ENCODE peak calls at places on chromosomes 13 and 19, in six cellular contexts. One of them, this sample, is unnamed.

GRCh38 chr13:80262051-80262695 is 78.8 kb downstream of the SPRY2 start:
- DNase-seq in activated effector memory CD4-positive, alpha-beta T cell treated with Interleukin-2 at 50 U/mL for 16 hours: no peak
- DNase-seq in BE2C: no peak
- DNase-seq in sciatic nerve: no peak
- DNase-seq in activated CD4-positive, CD25-positive, alpha-beta regulatory T cell treated with anti-CD3 and anti-CD28 coated beads, Interleukin-2, amount 50 U/mL, for 16 hours: no peak
- DNase-seq in CD8-positive, alpha-beta T cell: no peak
- DNase-seq in this sample: no peak

GRCh38 chr19:45711851-45712698 is 18.6 kb downstream of the FBXO46 start:
- DNase-seq in activated effector memory CD4-positive, alpha-beta T cell treated with Interleukin-2 at 50 U/mL for 16 hours: no peak
- DNase-seq in BE2C: no peak
- DNase-seq in sciatic nerve: no peak
- DNase-seq in CD8-positive, alpha-beta T cell: no peak
- DNase-seq in activated CD4-positive, CD25-positive, alpha-beta regulatory T cell treated with anti-CD3 and anti-CD28 coated beads, Interleukin-2, amount 50 U/mL, for 16 hours: no peak
- DNase-seq in this sample: no peak

GRCh38 chr19:2049741-2050348 is 1.2 kb downstream of the MKNK2 start:
- DNase-seq in CD8-positive, alpha-beta T cell: peak
- DNase-seq in sciatic nerve: peak
- DNase-seq in activated effector memory CD4-positive, alpha-beta T cell treated with Interleukin-2 at 50 U/mL for 16 hours: peak
- DNase-seq in BE2C: peak
- DNase-seq in activated CD4-positive, CD25-positive, alpha-beta regulatory T cell treated with anti-CD3 and anti-CD28 coated beads, Interleukin-2, amount 50 U/mL, for 16 hours: peak
- DNase-seq in this sample: peak

GRCh38 chr19:3073159-3073563 is 10.9 kb upstream of the TLE5 start:
- DNase-seq in activated effector memory CD4-positive, alpha-beta T cell treated with Interleukin-2 at 50 U/mL for 16 hours: no peak
- DNase-seq in sciatic nerve: no peak
- DNase-seq in BE2C: peak
- DNase-seq in CD8-positive, alpha-beta T cell: no peak
- DNase-seq in activated CD4-positive, CD25-positive, alpha-beta regulatory T cell treated with anti-CD3 and anti-CD28 coated beads, Interleukin-2, amount 50 U/mL, for 16 hours: no peak
- DNase-seq in this sample: peak

GRCh38 chr13:74115138-74115537 is 19.1 kb downstream of the KLF12 start:
- DNase-seq in BE2C: no peak
- DNase-seq in CD8-positive, alpha-beta T cell: no peak
- DNase-seq in activated effector memory CD4-positive, alpha-beta T cell treated with Interleukin-2 at 50 U/mL for 16 hours: no peak
- DNase-seq in sciatic nerve: no peak
- DNase-seq in activated CD4-positive, CD25-positive, alpha-beta regulatory T cell treated with anti-CD3 and anti-CD28 coated beads, Interleukin-2, amount 50 U/mL, for 16 hours: no peak
- DNase-seq in this sample: no peak

GRCh38 chr13:72952529-72953141 is 106.2 kb upstream of the KLF5 start:
- DNase-seq in sciatic nerve: no peak
- DNase-seq in CD8-positive, alpha-beta T cell: no peak
- DNase-seq in BE2C: no peak
- DNase-seq in activated effector memory CD4-positive, alpha-beta T cell treated with Interleukin-2 at 50 U/mL for 16 hours: no peak
- DNase-seq in activated CD4-positive, CD25-positive, alpha-beta regulatory T cell treated with anti-CD3 and anti-CD28 coated beads, Interleukin-2, amount 50 U/mL, for 16 hours: no peak
- DNase-seq in this sample: no peak

GRCh38 chr13:112770504-112770903 is 80.7 kb downstream of the ATP11A start:
- DNase-seq in BE2C: no peak
- DNase-seq in activated CD4-positive, CD25-positive, alpha-beta regulatory T cell treated with anti-CD3 and anti-CD28 coated beads, Interleukin-2, amount 50 U/mL, for 16 hours: no peak
- DNase-seq in sciatic nerve: no peak
- DNase-seq in CD8-positive, alpha-beta T cell: no peak
- DNase-seq in activated effector memory CD4-positive, alpha-beta T cell treated with Interleukin-2 at 50 U/mL for 16 hours: no peak
- DNase-seq in this sample: no peak

GRCh38 chr13:22278336-22278929 is 607.6 kb downstream of the FGF9 start:
- DNase-seq in activated CD4-positive, CD25-positive, alpha-beta regulatory T cell treated with anti-CD3 and anti-CD28 coated beads, Interleukin-2, amount 50 U/mL, for 16 hours: peak
- DNase-seq in BE2C: no peak
- DNase-seq in sciatic nerve: peak
- DNase-seq in CD8-positive, alpha-beta T cell: peak
- DNase-seq in activated effector memory CD4-positive, alpha-beta T cell treated with Interleukin-2 at 50 U/mL for 16 hours: peak
- DNase-seq in this sample: peak

GRCh38 chr13:43023244-43023931 is at the start of gene DNAJC15:
- DNase-seq in sciatic nerve: peak
- DNase-seq in CD8-positive, alpha-beta T cell: peak
- DNase-seq in BE2C: no peak
- DNase-seq in activated CD4-positive, CD25-positive, alpha-beta regulatory T cell treated with anti-CD3 and anti-CD28 coated beads, Interleukin-2, amount 50 U/mL, for 16 hours: peak
- DNase-seq in activated effector memory CD4-positive, alpha-beta T cell treated with Interleukin-2 at 50 U/mL for 16 hours: peak
- DNase-seq in this sample: peak

GRCh38 chr19:6204866-6205723 is 69.6 kb downstream of the ACSBG2 start:
- DNase-seq in BE2C: no peak
- DNase-seq in activated effector memory CD4-positive, alpha-beta T cell treated with Interleukin-2 at 50 U/mL for 16 hours: no peak
- DNase-seq in sciatic nerve: peak
- DNase-seq in activated CD4-positive, CD25-positive, alpha-beta regulatory T cell treated with anti-CD3 and anti-CD28 coated beads, Interleukin-2, amount 50 U/mL, for 16 hours: no peak
- DNase-seq in CD8-positive, alpha-beta T cell: no peak
- DNase-seq in this sample: no peak

GRCh38 chr13:31775148-31775547 is 35.8 kb downstream of the RXFP2 start:
- DNase-seq in CD8-positive, alpha-beta T cell: no peak
- DNase-seq in sciatic nerve: no peak
- DNase-seq in activated CD4-positive, CD25-positive, alpha-beta regulatory T cell treated with anti-CD3 and anti-CD28 coated beads, Interleukin-2, amount 50 U/mL, for 16 hours: no peak
- DNase-seq in activated effector memory CD4-positive, alpha-beta T cell treated with Interleukin-2 at 50 U/mL for 16 hours: no peak
- DNase-seq in BE2C: no peak
- DNase-seq in this sample: no peak

GRCh38 chr19:3367572-3368440 is 1.4 kb downstream of the NFIC start:
- DNase-seq in sciatic nerve: no peak
- DNase-seq in activated effector memory CD4-positive, alpha-beta T cell treated with Interleukin-2 at 50 U/mL for 16 hours: no peak
- DNase-seq in BE2C: no peak
- DNase-seq in CD8-positive, alpha-beta T cell: no peak
- DNase-seq in activated CD4-positive, CD25-positive, alpha-beta regulatory T cell treated with anti-CD3 and anti-CD28 coated beads, Interleukin-2, amount 50 U/mL, for 16 hours: no peak
- DNase-seq in this sample: no peak

GRCh38 chr13:93227906-93228801 is 1.5 kb downstream of the GPC6 start:
- DNase-seq in activated effector memory CD4-positive, alpha-beta T cell treated with Interleukin-2 at 50 U/mL for 16 hours: no peak
- DNase-seq in sciatic nerve: peak
- DNase-seq in BE2C: peak
- DNase-seq in CD8-positive, alpha-beta T cell: no peak
- DNase-seq in activated CD4-positive, CD25-positive, alpha-beta regulatory T cell treated with anti-CD3 and anti-CD28 coated beads, Interleukin-2, amount 50 U/mL, for 16 hours: no peak
- DNase-seq in this sample: peak

GRCh38 chr19:14437578-14438140 is 4.6 kb downstream of the PKN1 start:
- DNase-seq in activated CD4-positive, CD25-positive, alpha-beta regulatory T cell treated with anti-CD3 and anti-CD28 coated beads, Interleukin-2, amount 50 U/mL, for 16 hours: no peak
- DNase-seq in BE2C: no peak
- DNase-seq in activated effector memory CD4-positive, alpha-beta T cell treated with Interleukin-2 at 50 U/mL for 16 hours: no peak
- DNase-seq in sciatic nerve: no peak
- DNase-seq in CD8-positive, alpha-beta T cell: no peak
- DNase-seq in this sample: no peak

GRCh38 chr19:4592445-4592844 is 33.0 kb upstream of the SEMA6B start:
- DNase-seq in BE2C: no peak
- DNase-seq in CD8-positive, alpha-beta T cell: no peak
- DNase-seq in activated CD4-positive, CD25-positive, alpha-beta regulatory T cell treated with anti-CD3 and anti-CD28 coated beads, Interleukin-2, amount 50 U/mL, for 16 hours: no peak
- DNase-seq in sciatic nerve: no peak
- DNase-seq in activated effector memory CD4-positive, alpha-beta T cell treated with Interleukin-2 at 50 U/mL for 16 hours: no peak
- DNase-seq in this sample: no peak

This sample was measured in foreskin keratinocyte.